ENCODE peak calls at places on chromosomes 3 and 15, in four cellular contexts. X is mesothelial cell of epicardium, Y is MCF 10A, B is lung. G is an unnamed sample.

GRCh38 chr15:99702895-99703602 is 30.2 kb downstream of the LYSMD4 start:
- DNase-seq in X (no peak), B (no peak), Y (no peak), G (no peak)

GRCh38 chr3:43378066-43378935 is 92.0 kb downstream of the SNRK start:
- DNase-seq in B (no peak), X (no peak), Y (peak), G (no peak)

GRCh38 chr15:75143738-75144334 is 57.8 kb upstream of the C15orf39 start:
- DNase-seq in B (no peak), Y (no peak), X (no peak), G (no peak)

GRCh38 chr3:125375950-125376679 is 990 bp upstream of the ZNF148 start:
- DNase-seq in B (no peak), X (no peak), Y (peak), G (no peak)

GRCh38 chr3:137103739-137104138 is 146.0 kb downstream of the IL20RB start:
- DNase-seq in X (no peak), Y (no peak), B (no peak), G (no peak)

GRCh38 chr3:160473233-160473632 is 23.6 kb upstream of the TRIM59 start:
- DNase-seq in X (no peak), Y (no peak), B (no peak), G (no peak)

GRCh38 chr15:70632981-70633380 is 130.4 kb downstream of the UACA start:
- DNase-seq in B (no peak), Y (no peak), X (no peak), G (no peak)

GRCh38 chr15:39642011-39642640 is 61.2 kb downstream of the THBS1 start:
- DNase-seq in X (no peak), Y (peak), B (no peak), G (no peak)

GRCh38 chr3:10950476-10951294 is 41.9 kb upstream of the SLC6A1 start:
- DNase-seq in Y (peak), B (no peak), X (no peak), G (no peak)

GRCh38 chr3:29697989-29698388 is 417.1 kb downstream of the RBMS3 start:
- DNase-seq in Y (peak), X (no peak), B (no peak), G (no peak)

GRCh38 chr15:73110246-73110645 is 58.0 kb downstream of the NEO1 start:
- DNase-seq in B (no peak), X (no peak), Y (no peak), G (no peak)

GRCh38 chr3:187745201-187746058 is at the start of gene BCL6:
- DNase-seq in B (peak), X (peak), Y (peak), G (peak)

GRCh38 chr3:47443611-47443995 is 32.1 kb downstream of the SCAP start:
- DNase-seq in Y (peak), B (no peak), X (no peak), G (no peak)

GRCh38 chr3:11059090-11059798 is 66.7 kb downstream of the SLC6A1 start:
- DNase-seq in B (peak), Y (peak), X (no peak), G (no peak)

GRCh38 chr3:174170248-174170647 is 688.9 kb upstream of the NAALADL2 start:
- DNase-seq in Y (no peak), B (no peak), X (no peak), G (no peak)

GRCh38 chr3:183180105-183180763 is 17.7 kb upstream of the LAMP3 start:
- DNase-seq in X (no peak), Y (no peak), B (peak), G (no peak)

GRCh38 chr3:79976466-79976865 is 208.7 kb upstream of the ROBO1 start:
- DNase-seq in Y (no peak), B (no peak), X (no peak), G (no peak)

GRCh38 chr15:42918047-42918446 is 2.5 kb downstream of the TTBK2 start:
- DNase-seq in Y (no peak), B (no peak), X (no peak), G (no peak)

GRCh38 chr3:86923071-86923476 is 67.9 kb downstream of the VGLL3 start:
- DNase-seq in B (no peak), X (no peak), Y (peak), G (no peak)

GRCh38 chr15:96181873-96182301 is 148.6 kb upstream of the NR2F2 start:
- DNase-seq in X (no peak), Y (peak), B (peak), G (no peak)

GRCh38 chr3:109553573-109554371 is 216.4 kb upstream of the DPPA4 start:
- DNase-seq in Y (peak), X (no peak), B (no peak), G (no peak)

GRCh38 chr3:129123314-129124060 is 1.9 kb upstream of the RAB43 start:
- DNase-seq in Y (peak), X (no peak), B (no peak), G (no peak)

GRCh38 chr3:156685198-156685597 is 10.8 kb downstream of the TIPARP start:
- DNase-seq in X (no peak), Y (peak), B (no peak), G (no peak)

GRCh38 chr3:106121491-106122289 is 252.9 kb upstream of the CBLB start:
- DNase-seq in Y (no peak), X (no peak), B (no peak), G (no peak)

GRCh38 chr3:37974121-37974927 is 16.3 kb upstream of the VILL start:
- DNase-seq in X (no peak), Y (peak), B (peak), G (peak)

GRCh38 chr15:50798684-50799083 is 33.2 kb upstream of the SPPL2A start:
- DNase-seq in B (no peak), Y (peak), X (no peak), G (no peak)

GRCh38 chr15:45157974-45158373 is 28.2 kb downstream of the DUOX1 start:
- DNase-seq in Y (peak), X (no peak), B (no peak), G (no peak)

GRCh38 chr3:89925976-89926375 is 818.6 kb downstream of the EPHA3 start:
- DNase-seq in B (no peak), Y (no peak), X (no peak), G (no peak)

GRCh38 chr15:57557267-57557666 is 34.4 kb upstream of the MYZAP start:
- DNase-seq in B (no peak), Y (no peak), X (no peak), G (no peak)

GRCh38 chr3:122941233-122942206 is 86.0 kb downstream of the SEMA5B start:
- DNase-seq in X (no peak), B (no peak), Y (peak), G (no peak)

GRCh38 chr3:38084019-38084968 is 45.3 kb downstream of the DLEC1 start:
- DNase-seq in Y (peak), B (no peak), X (no peak), G (peak)

GRCh38 chr3:149736180-149737100 is 15.8 kb downstream of the COMMD2 start:
- DNase-seq in B (no peak), X (no peak), Y (peak), G (no peak)

GRCh38 chr15:83971967-83972366 is 263.6 kb upstream of the GOLGA6L4 start:
- DNase-seq in X (no peak), Y (no peak), B (no peak), G (no peak)

GRCh38 chr15:100284191-100284590 is 57.6 kb downstream of the ADAMTS17 start:
- DNase-seq in B (peak), Y (peak), X (no peak), G (no peak)

GRCh38 chr15:71997691-71998090 is 120.3 kb downstream of the MYO9A start:
- DNase-seq in B (no peak), X (no peak), Y (no peak), G (no peak)

GRCh38 chr15:100461049-100461448 is 67.7 kb downstream of the CERS3 start:
- DNase-seq in Y (no peak), B (no peak), X (no peak), G (no peak)

GRCh38 chr3:5444253-5444652 is 256.7 kb downstream of the EDEM1 start:
- DNase-seq in X (no peak), B (no peak), Y (no peak), G (no peak)

GRCh38 chr15:67166280-67167009 is 88.0 kb downstream of the AAGAB start:
- DNase-seq in X (no peak), Y (no peak), B (no peak), G (no peak)

GRCh38 chr3:5699313-5699712 is 511.8 kb downstream of the EDEM1 start:
- DNase-seq in X (no peak), Y (no peak), B (no peak), G (no peak)

GRCh38 chr15:67062365-67062985 is 2.9 kb upstream of the SMAD3 start:
- DNase-seq in B (no peak), X (no peak), Y (no peak), G (no peak)

GRCh38 chr3:133901083-133901482 is 5.4 kb upstream of the RAB6B start:
- DNase-seq in B (no peak), X (no peak), Y (no peak), G (no peak)
- TF ChIP-seq CTCF in B (no peak), X (no peak), Y (no peak), G (no peak)

GRCh38 chr15:88911766-88912118 is 1.4 kb downstream of the MFGE8 start:
- DNase-seq in X (no peak), Y (peak), B (no peak), G (no peak)

GRCh38 chr15:88915354-88915753 is 2.2 kb upstream of the MFGE8 start:
- DNase-seq in X (no peak), B (no peak), Y (no peak), G (no peak)

GRCh38 chr15:88912500-88912921 is 668 bp downstream of the MFGE8 start:
- DNase-seq in Y (peak), B (no peak), X (no peak), G (no peak)

GRCh38 chr15:88913850-88914169 is 631 bp upstream of the MFGE8 start:
- DNase-seq in B (no peak), X (no peak), Y (no peak), G (no peak)

DNA sequence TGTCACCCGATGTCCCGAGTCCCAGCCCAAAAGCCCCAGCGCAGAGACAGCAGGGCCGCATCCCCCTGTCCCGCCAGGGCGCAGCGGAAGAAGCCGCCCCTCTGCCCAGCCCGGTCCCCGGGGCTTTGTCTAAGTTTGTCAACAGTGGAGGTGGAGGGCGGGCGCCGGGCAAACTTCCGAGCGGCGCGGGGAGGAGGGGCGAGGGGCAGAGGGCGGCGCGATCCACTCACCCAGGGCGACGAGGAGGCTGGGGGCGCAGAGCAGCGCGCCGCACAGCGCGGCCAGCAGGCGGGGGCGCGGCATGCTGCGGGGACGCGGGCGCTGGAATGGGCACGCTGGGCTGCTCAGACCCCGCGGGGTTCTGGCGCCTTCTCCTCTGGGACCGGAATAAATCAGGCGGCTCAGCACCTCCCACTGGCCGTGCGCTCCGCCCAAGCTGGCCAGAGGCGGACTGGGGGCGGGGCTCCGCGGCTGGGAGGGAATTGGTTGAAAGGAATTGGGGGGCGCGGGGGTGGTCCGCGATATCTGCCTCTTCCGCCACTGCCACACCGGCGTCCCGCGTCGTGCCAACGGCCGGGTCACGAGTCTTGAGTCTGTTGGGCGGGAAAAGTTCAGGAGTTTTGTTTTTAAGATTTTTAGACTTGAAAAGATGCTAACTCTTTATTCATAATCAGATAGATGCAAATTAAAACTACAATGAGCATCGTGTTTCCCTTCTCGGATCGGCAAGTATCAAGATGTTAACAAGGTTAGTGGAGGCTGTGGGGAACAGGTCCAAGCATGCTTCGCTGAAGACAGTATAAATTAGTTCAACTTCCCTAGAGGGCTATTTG is at the start of gene MFGE8:
- DNase-seq in Y (peak), B (no peak), X (peak), G (peak)
- TF ChIP-seq CTCF in Y (no peak), B (no peak), X (no peak), G (no peak)

GRCh38 chr15:98000249-98001203 is 40.0 kb downstream of the ARRDC4 start:
- DNase-seq in X (no peak), Y (no peak), B (no peak), G (no peak)
- TF ChIP-seq CTCF in X (no peak), Y (no peak), B (no peak), G (no peak)

GRCh38 chr15:69282128-69282743 is 16.5 kb upstream of the PAQR5 start:
- DNase-seq in X (no peak), Y (no peak), B (no peak), G (no peak)
- TF ChIP-seq CTCF in X (no peak), Y (no peak), B (no peak), G (no peak)

DNA sequence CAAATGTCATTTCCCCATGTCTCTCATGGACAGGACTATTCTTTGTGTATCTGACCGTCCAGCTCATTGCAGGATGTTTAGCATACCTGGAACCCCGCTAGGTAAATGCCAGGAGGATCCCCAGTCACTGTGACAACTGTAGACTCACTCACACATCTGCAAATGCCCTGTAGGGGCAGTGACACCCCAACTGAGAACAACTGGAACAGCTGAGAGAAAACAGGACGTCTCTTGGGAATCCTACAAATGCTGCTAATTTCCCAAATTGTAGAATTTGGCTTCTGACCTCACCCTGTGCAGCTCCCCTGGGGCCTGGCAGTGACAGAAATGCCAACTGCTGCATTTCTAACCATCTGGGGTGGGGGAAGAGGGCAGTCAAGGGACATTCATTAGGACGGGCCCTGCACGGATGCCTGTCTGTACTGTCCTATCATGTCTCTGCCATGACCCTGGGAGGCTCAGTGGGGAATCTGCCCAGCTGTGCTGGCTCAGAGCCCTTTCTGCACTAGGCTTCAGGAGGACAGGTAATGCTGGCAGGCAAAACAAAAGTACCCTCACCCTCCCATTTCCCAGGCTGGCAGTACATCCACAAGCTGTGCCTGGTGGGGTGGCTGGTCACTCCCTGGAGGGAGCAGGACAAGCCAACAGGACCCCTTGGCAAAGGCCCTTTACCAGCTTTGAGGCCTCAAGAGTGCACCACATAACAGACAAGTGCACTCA is 30.4 kb downstream of the RAB6B start:
- DNase-seq in X (no peak), Y (no peak), B (no peak), G (no peak)
- TF ChIP-seq CTCF in X (no peak), Y (no peak), B (no peak), G (no peak)

DNA sequence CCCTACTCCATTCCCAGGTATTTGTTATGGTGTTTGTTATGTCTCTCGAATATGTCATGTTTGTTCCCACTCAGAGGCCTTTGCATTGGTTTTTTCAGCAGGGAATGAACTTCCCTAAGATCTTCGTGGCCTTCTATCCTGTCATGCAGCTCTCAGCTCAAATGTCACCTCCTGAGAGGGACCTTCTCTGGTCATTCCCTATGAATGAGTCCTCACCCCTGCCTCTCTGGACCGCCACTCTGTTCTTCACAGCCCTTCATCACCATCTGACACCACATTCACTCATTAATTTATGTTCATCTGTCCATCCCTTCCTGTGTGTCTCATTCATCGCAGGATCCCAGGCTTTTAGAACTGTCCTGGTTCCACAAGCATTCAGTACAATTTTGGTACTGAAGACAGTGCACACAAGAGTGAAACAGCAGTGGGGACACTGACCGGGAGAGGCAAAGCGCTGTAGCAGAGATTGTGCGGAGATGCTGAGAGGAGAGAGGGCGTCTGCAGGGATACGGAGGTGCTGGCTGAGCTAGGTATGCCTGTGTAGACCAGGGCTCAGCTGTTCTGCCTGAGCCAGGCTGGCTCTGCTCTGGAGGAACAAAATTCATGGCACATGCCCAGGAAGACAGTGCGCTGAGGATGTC is 132.3 kb downstream of the CHCHD6 start:
- DNase-seq in X (no peak), Y (no peak), B (no peak), G (no peak)
- TF ChIP-seq CTCF in X (no peak), Y (no peak), B (no peak), G (no peak)

GRCh38 chr3:12943124-12944021 is 102.0 kb upstream of the RPL32 start:
- DNase-seq in Y (no peak), B (no peak), X (no peak), G (no peak)
- TF ChIP-seq CTCF in Y (no peak), B (no peak), X (no peak), G (no peak)

GRCh38 chr3:143122089-143122430 is 2.5 kb downstream of the CHST2 start:
- DNase-seq in Y (no peak), B (no peak), X (no peak), G (no peak)

GRCh38 chr3:143119974-143120715 is 574 bp downstream of the CHST2 start:
- DNase-seq in B (no peak), X (no peak), Y (peak), G (peak)

GRCh38 chr3:143122608-143123352 is 3.2 kb downstream of the CHST2 start:
- DNase-seq in Y (no peak), X (no peak), B (no peak), G (no peak)

GRCh38 chr3:143120716-143121239 is 1.2 kb downstream of the CHST2 start:
- DNase-seq in Y (no peak), B (no peak), X (no peak), G (peak)

GRCh38 chr3:143121240-143122088 is 1.9 kb downstream of the CHST2 start:
- DNase-seq in X (no peak), Y (peak), B (peak), G (peak)
- TF ChIP-seq CTCF in X (no peak), Y (no peak), B (peak), G (no peak)

G was measured in activated B cell treated with CpG ODN at 0.5 μM for 24 hours.